ENCODE peak calls at places on chromosomes 5 and 9, in seven cellular contexts. One of them, this sample, is unnamed.

GRCh38 chr5:35640623-35641022 is 23.0 kb downstream of the SPEF2 start:
- DNase-seq in body of pancreas: no peak
- DNase-seq in stomach: no peak
- DNase-seq in heart left ventricle: no peak
- DNase-seq in Peyer's patch: no peak
- DNase-seq in right lobe of liver: no peak
- DNase-seq in uterus: no peak
- DNase-seq in this sample: no peak

GRCh38 chr5:126816649-126817048 is 39.7 kb downstream of the LMNB1 start:
- DNase-seq in stomach: no peak
- DNase-seq in body of pancreas: no peak
- DNase-seq in uterus: no peak
- DNase-seq in heart left ventricle: no peak
- DNase-seq in right lobe of liver: no peak
- DNase-seq in Peyer's patch: no peak
- DNase-seq in this sample: no peak

GRCh38 chr5:114062940-114063867 is 298.7 kb upstream of the KCNN2 start:
- DNase-seq in body of pancreas: no peak
- DNase-seq in right lobe of liver: no peak
- DNase-seq in stomach: no peak
- DNase-seq in Peyer's patch: no peak
- DNase-seq in uterus: no peak
- DNase-seq in heart left ventricle: no peak
- DNase-seq in this sample: no peak

GRCh38 chr9:3007331-3007730 is 163.4 kb upstream of the PUM3 start:
- DNase-seq in heart left ventricle: no peak
- DNase-seq in right lobe of liver: no peak
- DNase-seq in body of pancreas: no peak
- DNase-seq in uterus: no peak
- DNase-seq in stomach: no peak
- DNase-seq in Peyer's patch: no peak
- DNase-seq in this sample: no peak

GRCh38 chr9:134223601-134224122 is 59.3 kb upstream of the RNU6ATAC start:
- DNase-seq in uterus: no peak
- DNase-seq in heart left ventricle: peak; percentile 6
- DNase-seq in Peyer's patch: peak; percentile 25
- DNase-seq in body of pancreas: no peak
- DNase-seq in stomach: no peak
- DNase-seq in right lobe of liver: peak; percentile 74
- DNase-seq in this sample: no peak

GRCh38 chr9:136190656-136191548 is 14.0 kb downstream of the LHX3 start:
- DNase-seq in uterus: no peak
- DNase-seq in right lobe of liver: no peak
- DNase-seq in heart left ventricle: no peak
- DNase-seq in Peyer's patch: no peak
- DNase-seq in body of pancreas: no peak
- DNase-seq in stomach: no peak
- DNase-seq in this sample: no peak

GRCh38 chr9:129343697-129344375 is 165.8 kb upstream of the IER5L start:
- DNase-seq in Peyer's patch: peak; percentile 57
- DNase-seq in heart left ventricle: peak; percentile 81
- DNase-seq in uterus: peak; percentile 76
- DNase-seq in body of pancreas: peak; percentile 86
- DNase-seq in right lobe of liver: peak; percentile 89
- DNase-seq in stomach: peak; percentile 42
- DNase-seq in this sample: peak; percentile 87

GRCh38 chr9:112041536-112042243 is 133.4 kb downstream of the SUSD1 start:
- DNase-seq in Peyer's patch: no peak
- DNase-seq in right lobe of liver: no peak
- DNase-seq in body of pancreas: peak; percentile 66
- DNase-seq in uterus: peak; percentile 24
- DNase-seq in stomach: no peak
- DNase-seq in heart left ventricle: peak; percentile 77
- DNase-seq in this sample: no peak

GRCh38 chr5:60820593-60821487 is 23.2 kb downstream of the ELOVL7 start:
- DNase-seq in heart left ventricle: no peak
- DNase-seq in right lobe of liver: no peak
- DNase-seq in uterus: no peak
- DNase-seq in stomach: no peak
- DNase-seq in body of pancreas: no peak
- DNase-seq in Peyer's patch: no peak
- DNase-seq in this sample: no peak

GRCh38 chr5:80010754-80011392 is 19.8 kb upstream of the MTX3 start:
- DNase-seq in Peyer's patch: no peak
- DNase-seq in heart left ventricle: peak; percentile 43
- DNase-seq in body of pancreas: no peak
- DNase-seq in stomach: no peak
- DNase-seq in right lobe of liver: no peak
- DNase-seq in uterus: no peak
- DNase-seq in this sample: no peak

GRCh38 chr9:74940600-74940999 is 12.1 kb downstream of the C9orf40 start:
- DNase-seq in body of pancreas: no peak
- DNase-seq in uterus: no peak
- DNase-seq in right lobe of liver: no peak
- DNase-seq in stomach: no peak
- DNase-seq in heart left ventricle: no peak
- DNase-seq in Peyer's patch: no peak
- DNase-seq in this sample: no peak

DNA sequence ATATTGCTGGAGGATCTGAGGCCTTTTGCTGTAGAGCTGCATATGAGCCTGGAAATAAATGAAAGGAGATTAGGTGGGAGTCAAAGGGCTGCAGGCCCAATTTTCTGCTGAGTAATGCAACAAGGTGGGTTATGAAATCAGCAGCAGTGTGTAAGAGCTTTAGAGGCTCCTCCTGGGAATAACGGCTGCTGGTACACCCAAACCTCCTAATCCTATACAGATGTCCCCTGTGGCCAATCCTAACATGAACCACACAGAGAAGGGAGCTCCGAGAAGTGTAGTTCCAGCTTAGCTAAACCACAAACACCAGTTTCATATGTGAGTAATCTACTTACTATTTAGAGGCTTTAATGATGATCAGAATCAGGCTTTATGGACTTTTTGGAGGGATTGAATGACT is 437.7 kb downstream of the TMEM232 start:
- DNase-seq in Peyer's patch: no peak
- DNase-seq in uterus: no peak
- DNase-seq in body of pancreas: no peak
- DNase-seq in heart left ventricle: no peak
- DNase-seq in right lobe of liver: no peak
- DNase-seq in stomach: no peak
- DNase-seq in this sample: no peak
- TF ChIP-seq CTCF in Peyer's patch: no peak
- TF ChIP-seq CTCF in uterus: no peak
- TF ChIP-seq CTCF in body of pancreas: no peak
- TF ChIP-seq CTCF in heart left ventricle: no peak
- TF ChIP-seq CTCF in right lobe of liver: no peak
- TF ChIP-seq CTCF in stomach: no peak
- TF ChIP-seq CTCF in this sample: no peak

GRCh38 chr9:124855944-124856773 is 2.9 kb downstream of the WDR38 start:
- DNase-seq in uterus: no peak
- DNase-seq in right lobe of liver: no peak
- DNase-seq in stomach: no peak
- DNase-seq in Peyer's patch: no peak
- DNase-seq in body of pancreas: no peak
- DNase-seq in heart left ventricle: no peak
- DNase-seq in this sample: no peak
- TF ChIP-seq POLR2A in uterus: no peak
- TF ChIP-seq POLR2A in right lobe of liver: no peak
- TF ChIP-seq POLR2A in stomach: no peak
- TF ChIP-seq POLR2A in Peyer's patch: no peak
- TF ChIP-seq POLR2A in body of pancreas: no peak
- TF ChIP-seq POLR2A in heart left ventricle: no peak
- TF ChIP-seq POLR2A in this sample: no peak

DNA sequence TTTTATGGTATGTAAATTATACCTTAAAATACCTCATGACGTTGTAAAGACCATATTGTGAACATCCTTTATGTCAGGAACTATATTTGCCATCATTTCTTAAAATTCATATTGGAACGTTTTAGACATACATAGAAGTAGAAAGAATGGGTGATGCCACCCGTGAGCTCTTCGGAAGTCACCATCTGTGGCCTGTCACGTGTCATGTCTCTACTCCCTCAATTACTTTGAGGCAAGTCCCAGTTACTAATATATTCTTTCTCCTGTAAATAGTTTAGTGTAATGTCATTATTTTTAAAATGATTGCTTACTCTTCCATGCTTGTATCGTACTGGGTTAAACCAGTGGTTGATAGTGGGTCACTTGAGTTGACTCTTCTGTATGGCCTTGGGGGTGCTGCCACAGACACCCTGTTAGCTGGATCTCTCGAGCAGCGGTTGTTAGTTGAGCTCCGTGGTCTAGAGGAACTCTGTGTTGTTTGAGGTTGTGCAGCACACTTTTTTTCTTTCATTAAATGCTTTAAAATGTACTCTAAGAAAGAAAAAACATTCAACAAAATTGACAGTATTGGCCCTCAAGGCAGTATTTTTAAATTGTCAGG is 66.2 kb downstream of the TRIO start:
- DNase-seq in uterus: no peak
- DNase-seq in Peyer's patch: no peak
- DNase-seq in right lobe of liver: no peak
- DNase-seq in stomach: no peak
- DNase-seq in body of pancreas: no peak
- DNase-seq in heart left ventricle: no peak
- DNase-seq in this sample: no peak
- H3K4me3 ChIP-seq in uterus: no peak overlapping the region
- H3K4me3 ChIP-seq in Peyer's patch: no peak overlapping the region
- H3K4me3 ChIP-seq in right lobe of liver: no peak overlapping the region
- H3K4me3 ChIP-seq in stomach: no peak overlapping the region
- H3K4me3 ChIP-seq in body of pancreas: no peak overlapping the region
- H3K4me3 ChIP-seq in heart left ventricle: no peak overlapping the region
- H3K4me3 ChIP-seq in this sample: no peak overlapping the region

GRCh38 chr9:20191239-20191840 is 402.5 kb upstream of the SLC24A2 start:
- DNase-seq in uterus: no peak
- DNase-seq in heart left ventricle: no peak
- DNase-seq in Peyer's patch: no peak
- DNase-seq in stomach: no peak
- DNase-seq in body of pancreas: no peak
- DNase-seq in right lobe of liver: no peak
- DNase-seq in this sample: no peak
- TF ChIP-seq CTCF in uterus: no peak
- TF ChIP-seq CTCF in heart left ventricle: no peak
- TF ChIP-seq CTCF in Peyer's patch: no peak
- TF ChIP-seq CTCF in stomach: no peak
- TF ChIP-seq CTCF in body of pancreas: no peak
- TF ChIP-seq CTCF in right lobe of liver: no peak
- TF ChIP-seq CTCF in this sample: no peak